ENCODE peak calls at places on chromosomes 12 and 14, in four cellular contexts. P is A549, Q is HepG2, E is K562. W is an unnamed sample.
A peak's percentile ranks its signal among the peaks of the same experiment; 100 is the strongest.

GRCh38 chr12:91974541-91974940 is 171.1 kb downstream of the BTG1 start:
- DNase-seq in Q (no peak), P (no peak), E (no peak), W (no peak)

GRCh38 chr12:97985834-97986233 is 523.2 kb downstream of the RMST start:
- DNase-seq in E (no peak), Q (no peak), P (no peak), W (no peak)

GRCh38 chr12:81468206-81468605 is 290.9 kb downstream of the PPFIA2 start:
- DNase-seq in P (no peak), E (no peak), Q (no peak), W (no peak)

GRCh38 chr12:113505941-113506340 is 34.3 kb upstream of the LHX5 start:
- DNase-seq in Q (no peak), P (no peak), E (no peak), W (no peak)

GRCh38 chr12:25186788-25187397 is 8.1 kb downstream of the DNAI7 start:
- DNase-seq in Q (peak; percentile 30), E (no peak), P (no peak), W (no peak)

GRCh38 chr12:58750484-58750883 is 169.8 kb downstream of the LRIG3 start:
- DNase-seq in E (no peak), P (peak; percentile 67), Q (no peak), W (no peak)

GRCh38 chr12:25615119-25615518 is 62.0 kb upstream of the LMNTD1 start:
- DNase-seq in E (peak; percentile 62), Q (no peak), P (peak; percentile 39), W (no peak)

GRCh38 chr12:77152623-77153193 is 87.3 kb upstream of the E2F7 start:
- DNase-seq in P (peak; percentile 31), Q (peak; percentile 5), E (no peak), W (no peak)

GRCh38 chr14:37246427-37246829 is 48.7 kb downstream of the MIPOL1 start:
- DNase-seq in Q (peak; percentile 86), P (peak; percentile 61), E (peak; percentile 54), W (no peak)

GRCh38 chr14:96176811-96177211 is 27.8 kb upstream of the BDKRB2 start:
- DNase-seq in E (no peak), Q (no peak), P (no peak), W (no peak)

GRCh38 chr14:53093206-53093605 is 59.9 kb downstream of the DDHD1 start:
- DNase-seq in P (no peak), Q (no peak), E (no peak), W (no peak)

GRCh38 chr12:104958946-104959841 is 1.1 kb upstream of the SLC41A2 start:
- DNase-seq in Q (peak; percentile 30), P (no peak), E (peak; percentile 28), W (no peak)

GRCh38 chr12:95358111-95359083 is 115.6 kb upstream of the METAP2 start:
- DNase-seq in P (no peak), E (no peak), Q (no peak), W (no peak)

GRCh38 chr14:67583711-67584644 is 16.1 kb downstream of the PIGH start:
- DNase-seq in P (peak; percentile 56), Q (peak; percentile 58), E (peak; percentile 72), W (peak; percentile 29)

GRCh38 chr12:52258335-52258901 is 16.0 kb upstream of the KRT86 start:
- DNase-seq in E (no peak), Q (no peak), P (no peak), W (peak; percentile 64)

GRCh38 chr12:24127919-24128721 is 178.7 kb upstream of the SOX5 start:
- DNase-seq in Q (no peak), E (no peak), P (no peak), W (no peak)

GRCh38 chr14:90536511-90537191 is 139.8 kb downstream of the CALM1 start:
- DNase-seq in Q (no peak), E (no peak), P (no peak), W (no peak)

GRCh38 chr14:50615566-50615965 is 52.5 kb downstream of the SAV1 start:
- DNase-seq in P (no peak), Q (no peak), E (no peak), W (no peak)

GRCh38 chr12:102879144-102879763 is 37.8 kb downstream of the PAH start:
- DNase-seq in E (peak; percentile 47), P (peak; percentile 91), Q (no peak), W (peak; percentile 51)

GRCh38 chr14:100740196-100740825 is 13.6 kb downstream of the DLK1 start:
- DNase-seq in E (no peak), Q (no peak), P (no peak), W (no peak)

GRCh38 chr12:122454250-122454721 is 31.8 kb upstream of the CLIP1 start:
- DNase-seq in Q (no peak), P (no peak), E (no peak), W (no peak)

GRCh38 chr14:105537580-105538474 is 11.4 kb downstream of the TMEM121 start:
- DNase-seq in E (peak; percentile 60), Q (no peak), P (no peak), W (peak; percentile 73)

GRCh38 chr12:93377252-93377542 is 528 bp upstream of the NUDT4 start:
- DNase-seq in Q (no peak), E (no peak), P (no peak), W (no peak)

GRCh38 chr12:108629156-108629555 is 4.5 kb downstream of the SELPLG start:
- DNase-seq in P (no peak), E (peak; percentile 41), Q (no peak), W (no peak)

GRCh38 chr12:24823808-24824515 is 124.9 kb downstream of the BCAT1 start:
- DNase-seq in E (no peak), P (no peak), Q (no peak), W (no peak)

GRCh38 chr12:117472983-117473382 is 111.6 kb upstream of the NOS1 start:
- DNase-seq in E (peak; percentile 21), Q (peak; percentile 9), P (peak; percentile 50), W (peak; percentile 85)
- TF ChIP-seq CTCF in E (peak; percentile 63), Q (peak; percentile 59), P (peak; percentile 46), W (peak; percentile 84)

DNA sequence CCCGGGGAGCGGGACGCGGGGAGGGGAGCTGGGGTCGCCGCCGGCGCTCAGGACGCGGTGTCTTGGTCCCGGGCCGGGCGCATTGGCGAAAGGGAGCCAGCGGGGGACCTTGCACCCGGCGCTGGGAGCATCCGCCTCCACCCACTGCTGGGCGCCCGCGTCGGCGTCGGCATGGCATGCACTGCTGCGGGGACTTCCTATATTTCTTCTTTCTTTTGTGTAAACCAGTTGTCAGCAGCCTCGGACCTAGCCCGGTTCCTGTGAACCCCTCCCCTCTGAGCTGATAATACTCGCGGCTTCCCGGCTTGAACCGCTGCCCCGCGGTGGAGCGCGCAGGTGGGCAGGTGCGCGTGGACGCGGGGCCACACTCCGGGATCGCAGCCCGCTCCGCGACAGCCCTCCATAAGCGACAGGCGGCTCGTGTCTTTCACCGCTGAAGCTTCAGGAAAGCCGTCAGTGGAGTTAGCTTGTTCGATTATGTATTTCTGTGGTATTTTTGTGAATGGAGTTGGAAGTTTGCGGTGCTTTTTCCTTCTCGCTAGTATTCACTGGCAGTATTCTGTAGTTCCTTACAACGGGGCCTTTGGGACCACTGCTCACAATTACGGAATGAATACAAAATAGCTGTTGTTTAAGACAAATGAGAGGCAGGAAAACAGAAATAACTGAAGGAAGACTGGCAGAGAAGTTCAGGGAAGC is 824 bp downstream of the BMAL2 start:
- DNase-seq in Q (no peak), E (peak; percentile 6), P (no peak), W (peak; percentile 53)
- TF ChIP-seq NR3C1 in Q (no peak), E (no peak), P (no peak), W (no peak)

GRCh38 chr14:22991852-22992251 is 9.5 kb upstream of the AJUBA start:
- DNase-seq in Q (no peak), P (no peak), E (no peak), W (no peak)

GRCh38 chr14:22996823-22997301 is 13.1 kb downstream of the C14orf93 start:
- DNase-seq in E (peak; percentile 30), P (no peak), Q (no peak), W (no peak)

GRCh38 chr14:22993517-22993916 is 11.2 kb upstream of the AJUBA start:
- DNase-seq in Q (no peak), E (no peak), P (no peak), W (no peak)

GRCh38 chr14:22995889-22996611 is 13.7 kb upstream of the AJUBA start:
- DNase-seq in P (no peak), Q (no peak), E (no peak), W (no peak)

GRCh38 chr14:22994762-22995275 is 12.5 kb upstream of the AJUBA start:
- DNase-seq in E (peak; percentile 74), Q (peak; percentile 67), P (peak; percentile 40), W (peak; percentile 32)
- TF ChIP-seq CTCF in E (peak; percentile 72), Q (peak; percentile 90), P (peak; percentile 60), W (peak; percentile 14)

GRCh38 chr14:66379116-66379515 is 107.1 kb upstream of the CCDC196 start:
- DNase-seq in P (no peak), Q (no peak), E (no peak), W (no peak)
- TF ChIP-seq NR3C1 in P (no peak), Q (no peak), E (no peak), W (no peak)

W was measured in WTC11.